ENCODE peak calls at places on chromosomes 4 and X, in nine cellular contexts. One of them, this sample, is unnamed.

GRCh38 chrX:40061871-40062524 is 35.8 kb downstream of the BCOR start:
- DNase-seq in pancreas: peak
- DNase-seq in mucosa of descending colon: no peak
- DNase-seq in GM12865: no peak
- DNase-seq in CD4-positive, alpha-beta T cell: peak
- DNase-seq in GM13976: no peak
- DNase-seq in H9: peak
- DNase-seq in GM20000: no peak
- DNase-seq in natural killer cell: no peak
- DNase-seq in this sample: no peak

GRCh38 chr4:165208322-165208652 is 926 bp downstream of the KLHL2 start:
- DNase-seq in pancreas: no peak
- DNase-seq in GM13976: no peak
- DNase-seq in GM12865: no peak
- DNase-seq in CD4-positive, alpha-beta T cell: no peak
- DNase-seq in H9: no peak
- DNase-seq in GM20000: no peak
- DNase-seq in natural killer cell: no peak
- DNase-seq in mucosa of descending colon: no peak
- DNase-seq in this sample: no peak

GRCh38 chr4:37535872-37536271 is 150.3 kb downstream of the RELL1 start:
- DNase-seq in CD4-positive, alpha-beta T cell: no peak
- DNase-seq in GM12865: no peak
- DNase-seq in GM20000: no peak
- DNase-seq in natural killer cell: no peak
- DNase-seq in pancreas: no peak
- DNase-seq in H9: no peak
- DNase-seq in mucosa of descending colon: no peak
- DNase-seq in GM13976: no peak
- DNase-seq in this sample: no peak

GRCh38 chrX:149871940-149872339 is 9.0 kb upstream of the MAGEA8 start:
- DNase-seq in natural killer cell: peak
- DNase-seq in pancreas: no peak
- DNase-seq in GM12865: peak
- DNase-seq in GM20000: peak
- DNase-seq in GM13976: peak
- DNase-seq in H9: peak
- DNase-seq in CD4-positive, alpha-beta T cell: peak
- DNase-seq in mucosa of descending colon: peak
- DNase-seq in this sample: peak

GRCh38 chr4:71026086-71026485 is 32.6 kb downstream of the DCK start:
- DNase-seq in GM13976: no peak
- DNase-seq in mucosa of descending colon: no peak
- DNase-seq in pancreas: no peak
- DNase-seq in natural killer cell: no peak
- DNase-seq in H9: no peak
- DNase-seq in GM12865: no peak
- DNase-seq in GM20000: no peak
- DNase-seq in CD4-positive, alpha-beta T cell: no peak
- DNase-seq in this sample: no peak

GRCh38 chrX:16646366-16647168 is 3.4 kb upstream of the S100G start:
- DNase-seq in GM13976: no peak
- DNase-seq in mucosa of descending colon: no peak
- DNase-seq in natural killer cell: no peak
- DNase-seq in CD4-positive, alpha-beta T cell: no peak
- DNase-seq in pancreas: no peak
- DNase-seq in GM12865: no peak
- DNase-seq in H9: no peak
- DNase-seq in GM20000: no peak
- DNase-seq in this sample: no peak

GRCh38 chr4:83548151-83548905 is 12.4 kb downstream of the GPAT3 start:
- DNase-seq in GM20000: peak
- DNase-seq in GM12865: peak
- DNase-seq in GM13976: peak
- DNase-seq in pancreas: no peak
- DNase-seq in CD4-positive, alpha-beta T cell: peak
- DNase-seq in mucosa of descending colon: peak
- DNase-seq in natural killer cell: no peak
- DNase-seq in H9: peak
- DNase-seq in this sample: peak

GRCh38 chrX:68710870-68711576 is 63.6 kb downstream of the STARD8 start:
- DNase-seq in mucosa of descending colon: no peak
- DNase-seq in GM20000: peak
- DNase-seq in pancreas: no peak
- DNase-seq in CD4-positive, alpha-beta T cell: no peak
- DNase-seq in H9: peak
- DNase-seq in natural killer cell: no peak
- DNase-seq in GM12865: peak
- DNase-seq in GM13976: peak
- DNase-seq in this sample: peak

GRCh38 chrX:22163306-22163705 is 109.4 kb upstream of the CBLL2 start:
- DNase-seq in natural killer cell: no peak
- DNase-seq in mucosa of descending colon: no peak
- DNase-seq in GM20000: no peak
- DNase-seq in H9: no peak
- DNase-seq in GM12865: no peak
- DNase-seq in CD4-positive, alpha-beta T cell: no peak
- DNase-seq in GM13976: no peak
- DNase-seq in pancreas: no peak
- DNase-seq in this sample: no peak

GRCh38 chrX:7068939-7069367 is 78.6 kb upstream of the STS start:
- DNase-seq in natural killer cell: no peak
- DNase-seq in H9: peak
- DNase-seq in pancreas: no peak
- DNase-seq in GM20000: no peak
- DNase-seq in CD4-positive, alpha-beta T cell: peak
- DNase-seq in GM13976: no peak
- DNase-seq in mucosa of descending colon: no peak
- DNase-seq in GM12865: peak
- DNase-seq in this sample: no peak

GRCh38 chrX:129932792-129933321 is 26.9 kb downstream of the UTP14A start:
- DNase-seq in H9: peak
- DNase-seq in CD4-positive, alpha-beta T cell: no peak
- DNase-seq in GM13976: peak
- DNase-seq in GM20000: no peak
- DNase-seq in GM12865: peak
- DNase-seq in natural killer cell: no peak
- DNase-seq in pancreas: peak
- DNase-seq in mucosa of descending colon: peak
- DNase-seq in this sample: no peak

GRCh38 chr4:105225500-105225899 is 78.8 kb downstream of the TET2 start:
- DNase-seq in CD4-positive, alpha-beta T cell: no peak
- DNase-seq in mucosa of descending colon: no peak
- DNase-seq in pancreas: no peak
- DNase-seq in GM20000: no peak
- DNase-seq in H9: no peak
- DNase-seq in GM13976: no peak
- DNase-seq in GM12865: no peak
- DNase-seq in natural killer cell: no peak
- DNase-seq in this sample: no peak

GRCh38 chrX:84737471-84737871 is 235.2 kb upstream of the HDX start:
- DNase-seq in natural killer cell: no peak
- DNase-seq in GM12865: no peak
- DNase-seq in GM20000: no peak
- DNase-seq in CD4-positive, alpha-beta T cell: no peak
- DNase-seq in GM13976: no peak
- DNase-seq in pancreas: no peak
- DNase-seq in H9: no peak
- DNase-seq in mucosa of descending colon: no peak
- DNase-seq in this sample: no peak

GRCh38 chr4:162499478-162499877 is 335.7 kb upstream of the FSTL5 start:
- DNase-seq in mucosa of descending colon: no peak
- DNase-seq in CD4-positive, alpha-beta T cell: no peak
- DNase-seq in GM12865: no peak
- DNase-seq in GM13976: no peak
- DNase-seq in H9: no peak
- DNase-seq in pancreas: no peak
- DNase-seq in natural killer cell: no peak
- DNase-seq in GM20000: no peak
- DNase-seq in this sample: peak

GRCh38 chr4:39335566-39335965 is 30.6 kb downstream of the RFC1 start:
- DNase-seq in GM20000: no peak
- DNase-seq in mucosa of descending colon: no peak
- DNase-seq in H9: no peak
- DNase-seq in CD4-positive, alpha-beta T cell: no peak
- DNase-seq in natural killer cell: no peak
- DNase-seq in GM13976: no peak
- DNase-seq in GM12865: no peak
- DNase-seq in pancreas: no peak
- DNase-seq in this sample: no peak

GRCh38 chr4:73870778-73871177 is 1.6 kb downstream of the CXCL1 start:
- DNase-seq in GM13976: no peak
- DNase-seq in H9: no peak
- DNase-seq in CD4-positive, alpha-beta T cell: no peak
- DNase-seq in mucosa of descending colon: no peak
- DNase-seq in GM20000: no peak
- DNase-seq in natural killer cell: no peak
- DNase-seq in pancreas: no peak
- DNase-seq in GM12865: no peak
- DNase-seq in this sample: no peak

GRCh38 chr4:121370729-121371325 is 10.0 kb downstream of the QRFPR start:
- DNase-seq in natural killer cell: no peak
- DNase-seq in pancreas: no peak
- DNase-seq in CD4-positive, alpha-beta T cell: no peak
- DNase-seq in GM13976: peak
- DNase-seq in H9: no peak
- DNase-seq in GM20000: peak
- DNase-seq in GM12865: peak
- DNase-seq in mucosa of descending colon: no peak
- DNase-seq in this sample: no peak
- TF ChIP-seq CTCF in natural killer cell: peak
- TF ChIP-seq CTCF in pancreas: peak
- TF ChIP-seq CTCF in CD4-positive, alpha-beta T cell: peak
- TF ChIP-seq CTCF in GM13976: peak
- TF ChIP-seq CTCF in H9: peak
- TF ChIP-seq CTCF in GM20000: peak
- TF ChIP-seq CTCF in GM12865: peak
- TF ChIP-seq CTCF in mucosa of descending colon: no peak
- TF ChIP-seq CTCF in this sample: peak

GRCh38 chrX:50154429-50154828 is 46.4 kb downstream of the AKAP4 start:
- DNase-seq in natural killer cell: no peak
- DNase-seq in mucosa of descending colon: no peak
- DNase-seq in GM13976: no peak
- DNase-seq in GM12865: no peak
- DNase-seq in GM20000: no peak
- DNase-seq in H9: no peak
- DNase-seq in pancreas: no peak
- DNase-seq in CD4-positive, alpha-beta T cell: no peak
- DNase-seq in this sample: no peak

GRCh38 chrX:50161143-50161542 is 39.7 kb downstream of the AKAP4 start:
- DNase-seq in natural killer cell: no peak
- DNase-seq in pancreas: no peak
- DNase-seq in mucosa of descending colon: no peak
- DNase-seq in GM12865: no peak
- DNase-seq in CD4-positive, alpha-beta T cell: no peak
- DNase-seq in GM20000: no peak
- DNase-seq in H9: no peak
- DNase-seq in GM13976: no peak
- DNase-seq in this sample: no peak

GRCh38 chrX:50157545-50158125 is 43.2 kb downstream of the AKAP4 start:
- DNase-seq in pancreas: no peak
- DNase-seq in GM12865: no peak
- DNase-seq in GM20000: no peak
- DNase-seq in mucosa of descending colon: no peak
- DNase-seq in CD4-positive, alpha-beta T cell: no peak
- DNase-seq in GM13976: no peak
- DNase-seq in H9: no peak
- DNase-seq in natural killer cell: no peak
- DNase-seq in this sample: no peak

GRCh38 chrX:50158616-50159015 is 42.2 kb downstream of the AKAP4 start:
- DNase-seq in pancreas: no peak
- DNase-seq in GM12865: no peak
- DNase-seq in GM20000: no peak
- DNase-seq in CD4-positive, alpha-beta T cell: no peak
- DNase-seq in mucosa of descending colon: no peak
- DNase-seq in GM13976: no peak
- DNase-seq in natural killer cell: no peak
- DNase-seq in H9: no peak
- DNase-seq in this sample: no peak
- TF ChIP-seq CTCF in pancreas: no peak
- TF ChIP-seq CTCF in GM12865: no peak
- TF ChIP-seq CTCF in GM20000: no peak
- TF ChIP-seq CTCF in CD4-positive, alpha-beta T cell: no peak
- TF ChIP-seq CTCF in mucosa of descending colon: no peak
- TF ChIP-seq CTCF in GM13976: no peak
- TF ChIP-seq CTCF in natural killer cell: no peak
- TF ChIP-seq CTCF in H9: no peak
- TF ChIP-seq CTCF in this sample: no peak

GRCh38 chrX:23621621-23622265 is 45.5 kb upstream of the PRDX4 start:
- DNase-seq in mucosa of descending colon: no peak
- DNase-seq in CD4-positive, alpha-beta T cell: no peak
- DNase-seq in natural killer cell: no peak
- DNase-seq in GM13976: no peak
- DNase-seq in H9: no peak
- DNase-seq in GM12865: no peak
- DNase-seq in pancreas: no peak
- DNase-seq in GM20000: no peak
- DNase-seq in this sample: no peak

GRCh38 chrX:23623797-23624196 is 43.5 kb upstream of the PRDX4 start:
- DNase-seq in mucosa of descending colon: no peak
- DNase-seq in CD4-positive, alpha-beta T cell: no peak
- DNase-seq in natural killer cell: no peak
- DNase-seq in H9: no peak
- DNase-seq in GM20000: no peak
- DNase-seq in pancreas: no peak
- DNase-seq in GM13976: no peak
- DNase-seq in GM12865: no peak
- DNase-seq in this sample: no peak

GRCh38 chrX:23631136-23631535 is 36.2 kb upstream of the PRDX4 start:
- DNase-seq in H9: no peak
- DNase-seq in GM12865: no peak
- DNase-seq in mucosa of descending colon: no peak
- DNase-seq in GM20000: no peak
- DNase-seq in CD4-positive, alpha-beta T cell: no peak
- DNase-seq in GM13976: no peak
- DNase-seq in natural killer cell: no peak
- DNase-seq in pancreas: no peak
- DNase-seq in this sample: no peak

GRCh38 chrX:23626651-23627050 is 40.6 kb upstream of the PRDX4 start:
- DNase-seq in mucosa of descending colon: no peak
- DNase-seq in GM13976: no peak
- DNase-seq in pancreas: no peak
- DNase-seq in H9: no peak
- DNase-seq in natural killer cell: no peak
- DNase-seq in GM20000: no peak
- DNase-seq in CD4-positive, alpha-beta T cell: no peak
- DNase-seq in GM12865: no peak
- DNase-seq in this sample: no peak
- TF ChIP-seq CTCF in mucosa of descending colon: no peak
- TF ChIP-seq CTCF in GM13976: no peak
- TF ChIP-seq CTCF in pancreas: no peak
- TF ChIP-seq CTCF in H9: peak
- TF ChIP-seq CTCF in natural killer cell: no peak
- TF ChIP-seq CTCF in GM20000: peak
- TF ChIP-seq CTCF in CD4-positive, alpha-beta T cell: no peak
- TF ChIP-seq CTCF in GM12865: no peak
- TF ChIP-seq CTCF in this sample: no peak

DNA sequence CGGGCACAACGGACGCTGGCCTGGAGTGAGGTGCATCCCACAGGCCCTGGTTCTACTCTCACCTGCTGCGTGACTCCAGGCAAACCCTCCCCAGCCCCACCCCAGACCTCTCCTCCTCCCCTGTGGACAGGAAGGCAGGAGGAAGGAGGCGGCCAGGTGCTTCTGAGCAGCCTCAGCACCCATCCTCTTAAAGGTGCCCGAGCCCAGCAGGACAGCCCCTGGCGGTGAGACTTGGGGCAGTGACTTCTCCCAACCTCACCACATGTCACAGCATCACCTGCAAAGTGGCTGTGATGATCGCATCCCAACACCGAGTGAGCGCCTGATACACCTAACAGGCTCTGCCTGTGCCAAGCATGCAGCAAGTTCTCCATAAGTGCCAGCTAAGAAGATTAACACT is 17.1 kb upstream of the MAN2B2 start:
- DNase-seq in natural killer cell: no peak
- DNase-seq in GM20000: no peak
- DNase-seq in mucosa of descending colon: no peak
- DNase-seq in GM12865: no peak
- DNase-seq in GM13976: no peak
- DNase-seq in H9: no peak
- DNase-seq in CD4-positive, alpha-beta T cell: no peak
- DNase-seq in pancreas: no peak
- DNase-seq in this sample: no peak
- TF ChIP-seq CTCF in natural killer cell: no peak
- TF ChIP-seq CTCF in GM20000: no peak
- TF ChIP-seq CTCF in mucosa of descending colon: no peak
- TF ChIP-seq CTCF in GM12865: no peak
- TF ChIP-seq CTCF in GM13976: no peak
- TF ChIP-seq CTCF in H9: no peak
- TF ChIP-seq CTCF in CD4-positive, alpha-beta T cell: no peak
- TF ChIP-seq CTCF in pancreas: no peak
- TF ChIP-seq CTCF in this sample: no peak

This sample was measured in GM13977.